ENCODE peak calls at places on chromosomes 3 and 15, in seven cellular contexts. O, Q, N, I, V, Y and G are unnamed samples.

GRCh38 chr3:171811059-171811912 is 1.0 kb upstream of the PLD1 start:
- DNase-seq in O (peak), Q (no peak), N (peak), I (peak), V (no peak), Y (peak), G (peak)

GRCh38 chr3:55501905-55502304 is 14.8 kb upstream of the WNT5A start:
- DNase-seq in O (no peak), Q (no peak), N (no peak), I (peak), V (no peak), Y (no peak), G (no peak)

GRCh38 chr3:134274571-134274970 is 23.9 kb upstream of the RYK start:
- DNase-seq in O (no peak), Q (no peak), N (no peak), I (no peak), V (no peak), Y (no peak), G (no peak)

GRCh38 chr3:150779402-150779858 is 16.5 kb upstream of the SIAH2 start:
- DNase-seq in O (no peak), Q (no peak), N (no peak), I (no peak), V (no peak), Y (peak), G (no peak)

GRCh38 chr3:52345521-52346110 is 29.5 kb downstream of the DNAH1 start:
- DNase-seq in O (no peak), Q (no peak), N (no peak), I (peak), V (no peak), Y (no peak), G (no peak)

GRCh38 chr15:40928351-40928974 is 677 bp upstream of the DLL4 start:
- DNase-seq in O (no peak), Q (no peak), N (peak), I (no peak), V (no peak), Y (peak), G (no peak)

GRCh38 chr3:159252772-159253384 is 451.0 kb downstream of the MFSD1 start:
- DNase-seq in O (no peak), Q (no peak), N (peak), I (peak), V (no peak), Y (peak), G (peak)

GRCh38 chr15:76648732-76649444 is 256.3 kb downstream of the SCAPER start:
- DNase-seq in O (no peak), Q (no peak), N (no peak), I (no peak), V (no peak), Y (no peak), G (no peak)

GRCh38 chr3:107662109-107662477 is 139.3 kb downstream of the BBX start:
- DNase-seq in O (no peak), Q (no peak), N (peak), I (peak), V (no peak), Y (no peak), G (no peak)

GRCh38 chr3:197791120-197792018 is at the start of gene LRCH3:
- DNase-seq in O (no peak), Q (peak), N (peak), I (peak), V (peak), Y (peak), G (peak)

GRCh38 chr3:49313902-49314676 is 25.8 kb downstream of the USP4 start:
- DNase-seq in O (no peak), Q (no peak), N (peak), I (peak), V (no peak), Y (peak), G (no peak)

GRCh38 chr3:193955719-193956118 is 180.2 kb upstream of the HES1 start:
- DNase-seq in O (no peak), Q (no peak), N (no peak), I (no peak), V (no peak), Y (no peak), G (no peak)

GRCh38 chr3:149969110-149969944 is 1.4 kb downstream of the PFN2 start:
- DNase-seq in O (peak), Q (no peak), N (peak), I (peak), V (no peak), Y (peak), G (peak)

GRCh38 chr3:126434264-126434590 is 39.5 kb downstream of the CFAP100 start:
- DNase-seq in O (no peak), Q (no peak), N (no peak), I (no peak), V (no peak), Y (no peak), G (no peak)

GRCh38 chr3:64355473-64355872 is 130.2 kb upstream of the PRICKLE2 start:
- DNase-seq in O (no peak), Q (no peak), N (no peak), I (peak), V (no peak), Y (peak), G (no peak)

GRCh38 chr3:178739720-178740119 is 203.5 kb downstream of the KCNMB2 start:
- DNase-seq in O (no peak), Q (no peak), N (no peak), I (no peak), V (no peak), Y (no peak), G (no peak)

GRCh38 chr15:78265752-78266224 is 1.4 kb downstream of the DNAJA4 start:
- DNase-seq in O (peak), Q (no peak), N (peak), I (peak), V (no peak), Y (no peak), G (no peak)

GRCh38 chr15:58332676-58333400 is 99.0 kb upstream of the LIPC start:
- DNase-seq in O (peak), Q (no peak), N (no peak), I (peak), V (no peak), Y (no peak), G (no peak)

GRCh38 chr3:49119036-49119435 is 1.6 kb downstream of the USP19 start:
- DNase-seq in O (no peak), Q (no peak), N (no peak), I (peak), V (no peak), Y (no peak), G (no peak)

GRCh38 chr3:178625053-178625600 is 88.9 kb downstream of the KCNMB2 start:
- DNase-seq in O (no peak), Q (no peak), N (no peak), I (no peak), V (no peak), Y (no peak), G (no peak)

GRCh38 chr15:64634020-64634419 is 141.4 kb downstream of the RBPMS2 start:
- DNase-seq in O (no peak), Q (peak), N (no peak), I (peak), V (no peak), Y (peak), G (no peak)

GRCh38 chr3:33271324-33271723 is 5.9 kb upstream of the FBXL2 start:
- DNase-seq in O (no peak), Q (no peak), N (no peak), I (no peak), V (no peak), Y (no peak), G (no peak)

GRCh38 chr3:122786067-122786466 is 7.6 kb downstream of the HSPBAP1 start:
- DNase-seq in O (no peak), Q (no peak), N (peak), I (peak), V (no peak), Y (no peak), G (no peak)

GRCh38 chr15:89575656-89576416 is 567 bp downstream of the TICRR start:
- DNase-seq in O (no peak), Q (no peak), N (peak), I (peak), V (no peak), Y (peak), G (no peak)

GRCh38 chr15:47607750-47608149 is 109.6 kb upstream of the SEMA6D start:
- DNase-seq in O (no peak), Q (no peak), N (no peak), I (peak), V (no peak), Y (no peak), G (no peak)

GRCh38 chr3:117349566-117349965 is 640.0 kb downstream of the TUSC7 start:
- DNase-seq in O (no peak), Q (no peak), N (no peak), I (no peak), V (no peak), Y (no peak), G (no peak)

GRCh38 chr3:10703875-10704274 is 112.2 kb upstream of the SLC6A11 start:
- DNase-seq in O (peak), Q (no peak), N (peak), I (peak), V (no peak), Y (peak), G (no peak)

GRCh38 chr3:39491014-39491413 is 23.5 kb downstream of the MOBP start:
- DNase-seq in O (no peak), Q (no peak), N (no peak), I (no peak), V (no peak), Y (no peak), G (no peak)

GRCh38 chr3:160106905-160107861 is 118.0 kb upstream of the C3orf80 start:
- DNase-seq in O (no peak), Q (no peak), N (peak), I (no peak), V (no peak), Y (no peak), G (no peak)